ENCODE peak calls at places on chromosomes 12 and 14, in nine cellular contexts. K, V, X, G, T, D, Y, E and I are unnamed samples.

GRCh38 chr12:125244338-125244737 is 179.1 kb downstream of the AACS start:
- DNase-seq in T (no peak), V (no peak), D (no peak), G (no peak), Y (no peak), X (no peak), K (no peak), E (no peak), I (no peak)

GRCh38 chr14:53951661-53952265 is 4.9 kb downstream of the BMP4 start:
- DNase-seq in E (no peak), X (no peak), K (no peak), D (no peak), Y (no peak), T (no peak), G (no peak), V (no peak), I (no peak)

GRCh38 chr12:112881602-112882001 is 25.2 kb upstream of the OAS1 start:
- DNase-seq in E (no peak), V (no peak), D (no peak), X (no peak), G (no peak), T (no peak), Y (no peak), K (no peak), I (no peak)

GRCh38 chr12:75452675-75453330 is 27.8 kb upstream of the GLIPR1 start:
- DNase-seq in Y (no peak), E (peak; percentile 18), K (no peak), X (no peak), G (no peak), V (no peak), T (no peak), D (no peak), I (no peak)

GRCh38 chr12:114430306-114430705 is 24.4 kb upstream of the TBX5 start:
- DNase-seq in G (no peak), X (no peak), T (no peak), E (peak; percentile 67), K (no peak), V (no peak), Y (no peak), D (no peak), I (no peak)

GRCh38 chr14:71668186-71668912 is 263.9 kb upstream of the RGS6 start:
- DNase-seq in T (no peak), X (no peak), D (no peak), Y (no peak), E (no peak), G (no peak), V (no peak), K (no peak), I (no peak)

GRCh38 chr14:77028384-77029246 is at the start of gene IRF2BPL:
- DNase-seq in E (peak; percentile 94), K (peak; percentile 90), X (peak; percentile 93), D (peak; percentile 79), T (peak; percentile 99), G (peak; percentile 98), Y (peak; percentile 95), V (peak; percentile 97), I (peak; percentile 95)

GRCh38 chr14:63371033-63371432 is 52.3 kb upstream of the GPHB5 start:
- DNase-seq in K (no peak), V (no peak), Y (no peak), E (no peak), D (no peak), T (no peak), G (no peak), X (no peak), I (no peak)

GRCh38 chr12:14390885-14391530 is 25.5 kb downstream of the ATF7IP start:
- DNase-seq in X (no peak), V (no peak), E (no peak), T (no peak), Y (no peak), G (no peak), D (no peak), K (no peak), I (no peak)

GRCh38 chr14:24659916-24660570 is 26.1 kb upstream of the GZMB start:
- DNase-seq in G (no peak), K (no peak), V (no peak), D (no peak), X (peak; percentile 89), T (no peak), E (no peak), Y (no peak), I (peak; percentile 28)